ENCODE peak calls at places on chromosomes 4 and X, in four cellular contexts. One of them, this sample, is unnamed.
A peak's percentile ranks its signal among the peaks of the same experiment; 100 is the strongest.

GRCh38 chr4:2048831-2049230 is 10.3 kb upstream of the NAT8L start:
- DNase-seq in A549: no peak
- DNase-seq in spleen: no peak
- DNase-seq in left ventricle myocardium inferior: no peak
- DNase-seq in this sample: no peak

GRCh38 chr4:28469886-28470285 is 1609.2 kb downstream of the STIM2 start:
- DNase-seq in A549: no peak
- DNase-seq in left ventricle myocardium inferior: no peak
- DNase-seq in spleen: no peak
- DNase-seq in this sample: no peak

GRCh38 chr4:120209706-120210105 is 143.1 kb upstream of the MAD2L1 start:
- DNase-seq in left ventricle myocardium inferior: no peak
- DNase-seq in spleen: no peak
- DNase-seq in A549: peak; percentile 1
- DNase-seq in this sample: no peak

GRCh38 chrX:14963447-14964236 is 90.4 kb downstream of the MOSPD2 start:
- DNase-seq in A549: peak; percentile 3
- DNase-seq in left ventricle myocardium inferior: no peak
- DNase-seq in spleen: no peak
- DNase-seq in this sample: no peak

GRCh38 chr4:101217353-101218031 is 129.8 kb downstream of the PPP3CA start:
- DNase-seq in A549: peak; percentile 55
- DNase-seq in left ventricle myocardium inferior: no peak
- DNase-seq in spleen: no peak
- DNase-seq in this sample: no peak

GRCh38 chrX:7941390-7942042 is 14.3 kb upstream of the PNPLA4 start:
- DNase-seq in spleen: no peak
- DNase-seq in A549: peak; percentile 11
- DNase-seq in left ventricle myocardium inferior: no peak
- DNase-seq in this sample: no peak

GRCh38 chr4:70842761-70843435 is 3.2 kb upstream of the GRSF1 start:
- DNase-seq in left ventricle myocardium inferior: no peak
- DNase-seq in A549: no peak
- DNase-seq in spleen: no peak
- DNase-seq in this sample: no peak

GRCh38 chr4:113893546-113893945 is 85.9 kb downstream of the ARSJ start:
- DNase-seq in spleen: no peak
- DNase-seq in A549: no peak
- DNase-seq in left ventricle myocardium inferior: no peak
- DNase-seq in this sample: no peak

GRCh38 chrX:129686422-129686948 is 31.7 kb upstream of the APLN start:
- DNase-seq in spleen: no peak
- DNase-seq in A549: no peak
- DNase-seq in left ventricle myocardium inferior: peak; percentile 46
- DNase-seq in this sample: no peak

GRCh38 chr4:48780867-48781219 is 764 bp upstream of the FRYL start:
- DNase-seq in spleen: no peak
- DNase-seq in left ventricle myocardium inferior: no peak
- DNase-seq in A549: no peak
- DNase-seq in this sample: no peak

GRCh38 chr4:184593461-184593860 is 55.8 kb downstream of the CASP3 start:
- DNase-seq in left ventricle myocardium inferior: no peak
- DNase-seq in A549: no peak
- DNase-seq in spleen: no peak
- DNase-seq in this sample: no peak

GRCh38 chr4:76964769-76965168 is 15.2 kb downstream of the SEPTIN11 start:
- DNase-seq in spleen: no peak
- DNase-seq in A549: no peak
- DNase-seq in left ventricle myocardium inferior: no peak
- DNase-seq in this sample: no peak

GRCh38 chr4:149709640-149710039 is 106.0 kb downstream of the IQCM start:
- DNase-seq in A549: no peak
- DNase-seq in left ventricle myocardium inferior: no peak
- DNase-seq in spleen: no peak
- DNase-seq in this sample: no peak

GRCh38 chr4:105474110-105474518 is 252 bp upstream of the PPA2 start:
- DNase-seq in left ventricle myocardium inferior: peak; percentile 89
- DNase-seq in spleen: no peak
- DNase-seq in A549: no peak
- DNase-seq in this sample: peak; percentile 92

GRCh38 chr4:80751200-80751599 is 279.3 kb upstream of the BMP3 start:
- DNase-seq in spleen: peak; percentile 38
- DNase-seq in left ventricle myocardium inferior: no peak
- DNase-seq in A549: no peak
- DNase-seq in this sample: no peak

GRCh38 chrX:2183193-2183725 is 317.5 kb downstream of the DHRSX start:
- DNase-seq in A549: peak; percentile 57
- DNase-seq in spleen: no peak
- DNase-seq in left ventricle myocardium inferior: no peak
- DNase-seq in this sample: no peak

GRCh38 chrX:30635630-30636029 is 17.6 kb upstream of the GK start:
- DNase-seq in spleen: no peak
- DNase-seq in left ventricle myocardium inferior: no peak
- DNase-seq in A549: no peak
- DNase-seq in this sample: no peak

GRCh38 chr4:8905236-8905772 is 33.7 kb upstream of the HMX1 start:
- DNase-seq in left ventricle myocardium inferior: no peak
- DNase-seq in spleen: peak; percentile 44
- DNase-seq in A549: no peak
- DNase-seq in this sample: peak; percentile 59

GRCh38 chrX:68599256-68600152 is 48.0 kb upstream of the STARD8 start:
- DNase-seq in left ventricle myocardium inferior: no peak
- DNase-seq in A549: peak; percentile 9
- DNase-seq in spleen: no peak
- DNase-seq in this sample: no peak

GRCh38 chr4:82688091-82688815 is 110.3 kb downstream of the SCD5 start:
- DNase-seq in left ventricle myocardium inferior: no peak
- DNase-seq in spleen: no peak
- DNase-seq in A549: no peak
- DNase-seq in this sample: no peak

GRCh38 chrX:136310411-136310810 is 9.6 kb downstream of the ADGRG4 start:
- DNase-seq in left ventricle myocardium inferior: no peak
- DNase-seq in spleen: no peak
- DNase-seq in A549: peak; percentile 2
- DNase-seq in this sample: no peak

GRCh38 chrX:17417411-17417810 is 42.4 kb downstream of the NHS start:
- DNase-seq in spleen: no peak
- DNase-seq in A549: no peak
- DNase-seq in left ventricle myocardium inferior: no peak
- DNase-seq in this sample: no peak

GRCh38 chr4:105871997-105872396 is 23.3 kb upstream of the NPNT start:
- DNase-seq in A549: no peak
- DNase-seq in left ventricle myocardium inferior: no peak
- DNase-seq in spleen: no peak
- DNase-seq in this sample: no peak

GRCh38 chr4:159027535-159027934 is 75.3 kb upstream of the RAPGEF2 start:
- DNase-seq in spleen: no peak
- DNase-seq in A549: no peak
- DNase-seq in left ventricle myocardium inferior: no peak
- DNase-seq in this sample: no peak

GRCh38 chrX:17413228-17413627 is 38.2 kb downstream of the NHS start:
- DNase-seq in left ventricle myocardium inferior: no peak
- DNase-seq in A549: peak; percentile 29
- DNase-seq in spleen: no peak
- DNase-seq in this sample: no peak

GRCh38 chr4:139825523-139826014 is 159.9 kb downstream of the MGST2 start:
- DNase-seq in spleen: no peak
- DNase-seq in A549: no peak
- DNase-seq in left ventricle myocardium inferior: no peak
- DNase-seq in this sample: no peak

GRCh38 chrX:141936080-141936479 is 32.4 kb downstream of the MAGEC1 start:
- DNase-seq in spleen: no peak
- DNase-seq in left ventricle myocardium inferior: no peak
- DNase-seq in A549: peak; percentile 16
- DNase-seq in this sample: no peak

GRCh38 chr4:100306018-100306417 is 115.8 kb upstream of the DDIT4L start:
- DNase-seq in left ventricle myocardium inferior: no peak
- DNase-seq in spleen: no peak
- DNase-seq in A549: no peak
- DNase-seq in this sample: no peak

GRCh38 chrX:2677764-2678163 is 13.3 kb upstream of the CD99 start:
- DNase-seq in spleen: no peak
- DNase-seq in left ventricle myocardium inferior: peak; percentile 83
- DNase-seq in A549: peak; percentile 88
- DNase-seq in this sample: peak; percentile 96

GRCh38 chrX:151176351-151176750 is at the start of gene GPR50:
- DNase-seq in A549: no peak
- DNase-seq in left ventricle myocardium inferior: no peak
- DNase-seq in spleen: no peak
- DNase-seq in this sample: no peak

DNA sequence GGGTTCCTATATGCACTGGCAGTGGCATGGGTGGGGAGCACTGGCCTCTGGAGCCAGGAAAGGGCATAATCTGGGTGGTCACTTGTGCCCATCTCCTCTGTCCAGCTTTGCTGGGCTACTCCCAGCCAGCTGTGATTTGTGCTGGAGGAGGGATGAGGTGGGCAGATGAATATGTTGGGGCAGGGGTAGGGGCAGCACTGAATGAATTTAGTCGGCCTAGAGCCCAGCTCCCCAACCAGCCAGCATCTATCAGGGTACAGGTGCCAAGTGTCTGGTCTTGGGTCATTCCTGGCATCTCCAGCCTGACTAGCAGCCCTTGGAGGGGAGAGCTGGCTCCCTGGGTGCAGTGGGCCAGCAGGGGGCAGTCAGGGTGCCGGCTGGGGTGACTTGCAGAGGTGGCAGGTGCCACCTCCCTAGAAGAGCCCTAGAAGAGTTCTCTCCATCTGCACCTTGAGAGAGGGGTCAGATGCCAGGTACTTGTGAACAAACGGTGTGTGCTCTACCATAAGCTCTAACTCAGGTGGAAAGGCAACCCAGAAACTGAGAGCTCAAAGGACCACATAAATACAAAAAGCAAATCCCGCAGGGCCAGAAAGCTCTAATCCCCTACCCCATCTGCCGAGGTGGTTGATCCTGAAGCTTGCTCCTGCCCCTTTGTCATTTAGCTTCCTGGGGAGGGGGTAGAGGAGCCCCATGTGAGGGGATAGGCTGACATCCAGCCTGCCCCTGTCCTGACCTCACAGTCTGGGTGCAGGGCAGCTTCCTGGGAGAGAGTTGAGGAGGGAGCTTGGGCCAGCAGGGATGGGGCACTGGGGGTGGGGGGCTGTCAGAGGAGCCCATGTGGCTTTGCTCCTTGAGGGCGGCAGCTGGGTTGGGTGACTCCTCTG is 2.2 kb downstream of the SORCS2 start:
- DNase-seq in A549: peak; percentile 55
- DNase-seq in left ventricle myocardium inferior: peak; percentile 42
- DNase-seq in spleen: peak; percentile 51
- DNase-seq in this sample: no peak
- TF ChIP-seq CTCF in A549: peak; percentile 41
- TF ChIP-seq CTCF in left ventricle myocardium inferior: peak; percentile 62
- TF ChIP-seq CTCF in spleen: no peak
- TF ChIP-seq CTCF in this sample: peak; percentile 75

DNA sequence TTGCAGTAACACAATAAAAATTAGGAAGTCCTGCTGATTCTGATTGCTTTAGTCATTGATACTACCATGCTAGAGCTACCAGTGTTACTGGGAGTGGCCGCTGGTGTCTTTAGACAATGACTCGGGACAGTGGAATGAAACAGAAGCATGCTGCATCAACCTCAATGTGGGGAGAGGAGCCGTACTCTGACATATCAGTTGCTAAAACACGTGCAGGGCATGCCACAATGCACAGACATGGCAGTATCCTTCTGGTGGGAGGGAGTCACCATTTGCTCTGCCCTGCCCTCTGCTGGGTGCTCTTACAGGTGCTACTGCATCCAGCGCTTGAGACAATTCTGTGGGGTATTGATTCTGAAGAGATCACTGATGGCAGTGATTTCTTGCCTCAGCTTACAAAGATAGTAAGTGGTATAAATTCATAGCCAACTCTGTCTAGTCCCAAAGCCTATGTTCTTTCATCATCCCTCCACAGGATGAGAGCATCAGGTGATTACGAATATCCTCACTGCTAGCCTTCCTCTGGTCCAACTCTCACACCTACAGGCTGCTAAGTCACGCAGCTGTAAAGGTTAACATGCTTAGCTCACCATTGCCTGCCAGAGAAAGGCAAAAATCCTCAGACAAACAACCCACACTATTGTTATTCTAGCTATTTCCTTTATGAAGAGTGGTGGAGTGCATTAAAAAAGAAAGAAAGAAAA is 43.7 kb downstream of the NSG1 start:
- DNase-seq in spleen: no peak
- DNase-seq in left ventricle myocardium inferior: no peak
- DNase-seq in A549: peak; percentile 48
- DNase-seq in this sample: no peak
- TF ChIP-seq CTCF in spleen: peak; percentile 24
- TF ChIP-seq CTCF in left ventricle myocardium inferior: peak; percentile 62
- TF ChIP-seq CTCF in A549: peak; percentile 46
- TF ChIP-seq CTCF in this sample: peak; percentile 79

GRCh38 chr4:95548738-95549245 is at the start of gene UNC5C:
- DNase-seq in A549: peak; percentile 37
- DNase-seq in left ventricle myocardium inferior: peak; percentile 80
- DNase-seq in spleen: peak; percentile 83
- DNase-seq in this sample: no peak
- TF ChIP-seq CTCF in A549: no peak
- TF ChIP-seq CTCF in left ventricle myocardium inferior: no peak
- TF ChIP-seq CTCF in spleen: no peak
- TF ChIP-seq CTCF in this sample: peak; percentile 58

DNA sequence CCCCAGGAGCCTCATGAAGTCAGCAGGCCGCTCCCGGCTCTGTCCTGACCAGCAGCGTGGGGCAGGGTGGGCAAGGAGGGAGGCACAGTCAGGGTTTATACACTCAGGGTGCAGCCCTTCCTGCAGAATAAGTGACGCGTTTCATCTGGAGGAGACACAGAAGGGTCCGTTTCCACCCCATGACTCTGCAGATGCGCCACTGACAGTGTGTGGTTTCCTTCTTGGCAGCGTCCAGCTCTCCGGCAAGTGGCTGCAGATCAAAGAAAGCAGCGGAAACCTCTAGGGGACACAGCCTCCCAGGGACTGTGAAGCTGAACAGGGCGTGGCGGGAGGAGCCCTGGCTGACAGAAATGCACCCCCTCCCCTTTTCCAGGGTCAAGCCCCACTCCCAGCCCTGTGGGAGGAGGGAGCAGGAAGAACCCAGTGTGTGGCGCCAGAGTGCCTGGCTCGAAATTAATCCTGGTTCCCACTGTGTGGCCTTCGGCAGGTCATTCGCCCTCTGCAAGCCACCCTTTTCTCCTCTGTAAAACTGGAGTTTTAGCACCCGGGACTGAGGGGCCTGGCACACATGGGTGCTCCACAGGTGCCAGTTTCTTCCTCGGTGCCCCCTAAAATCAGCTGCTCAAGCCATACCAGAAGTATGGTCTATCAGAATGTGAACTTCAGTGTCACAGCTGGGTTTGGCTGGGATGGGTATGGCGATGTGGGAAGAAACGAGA is 17.3 kb upstream of the TBC1D14 start:
- DNase-seq in spleen: peak; percentile 90
- DNase-seq in left ventricle myocardium inferior: peak; percentile 45
- DNase-seq in A549: peak; percentile 86
- DNase-seq in this sample: no peak
- TF ChIP-seq CTCF in spleen: no peak
- TF ChIP-seq CTCF in left ventricle myocardium inferior: peak; percentile 17
- TF ChIP-seq CTCF in A549: peak; percentile 21
- TF ChIP-seq CTCF in this sample: peak; percentile 64

This sample was measured in chondrocyte.